ENCODE peak calls at places on chromosomes 3 and 15, in eight cellular contexts. One of them, this sample, is unnamed. For H3K4me1 and H3K36me3, the result is how much of the 10 kb centered on the place peaks cover.

GRCh38 chr15:88655780-88656488 is 17.1 kb downstream of the ISG20 start:
- DNase-seq in effector memory CD4-positive, alpha-beta T cell: no peak
- DNase-seq in lung: peak
- DNase-seq in psoas muscle: no peak
- DNase-seq in IMR-90: no peak
- DNase-seq in Peyer's patch: no peak
- DNase-seq in cardiac muscle cell: no peak
- DNase-seq in aorta: no peak
- DNase-seq in this sample: no peak

GRCh38 chr15:100833432-100834389 is 45.9 kb upstream of the ALDH1A3 start:
- DNase-seq in effector memory CD4-positive, alpha-beta T cell: no peak
- DNase-seq in lung: peak
- DNase-seq in psoas muscle: no peak
- DNase-seq in IMR-90: no peak
- DNase-seq in Peyer's patch: no peak
- DNase-seq in cardiac muscle cell: no peak
- DNase-seq in aorta: no peak
- DNase-seq in this sample: no peak

GRCh38 chr15:36961956-36962355 is 138.4 kb downstream of the MEIS2 start:
- DNase-seq in effector memory CD4-positive, alpha-beta T cell: no peak
- DNase-seq in lung: no peak
- DNase-seq in psoas muscle: no peak
- DNase-seq in IMR-90: no peak
- DNase-seq in Peyer's patch: no peak
- DNase-seq in cardiac muscle cell: no peak
- DNase-seq in aorta: no peak
- DNase-seq in this sample: no peak

GRCh38 chr3:159629329-159630084 is 359.1 kb upstream of the IL12A start:
- DNase-seq in effector memory CD4-positive, alpha-beta T cell: no peak
- DNase-seq in lung: peak
- DNase-seq in psoas muscle: no peak
- DNase-seq in IMR-90: no peak
- DNase-seq in Peyer's patch: no peak
- DNase-seq in cardiac muscle cell: no peak
- DNase-seq in aorta: no peak
- DNase-seq in this sample: no peak

GRCh38 chr15:38688761-38689160 is 124.1 kb upstream of the RASGRP1 start:
- DNase-seq in effector memory CD4-positive, alpha-beta T cell: peak
- DNase-seq in lung: no peak
- DNase-seq in psoas muscle: no peak
- DNase-seq in IMR-90: no peak
- DNase-seq in Peyer's patch: no peak
- DNase-seq in cardiac muscle cell: no peak
- DNase-seq in aorta: no peak
- DNase-seq in this sample: peak

GRCh38 chr3:137165117-137165806 is 207.5 kb downstream of the IL20RB start:
- DNase-seq in effector memory CD4-positive, alpha-beta T cell: no peak
- DNase-seq in lung: no peak
- DNase-seq in psoas muscle: no peak
- DNase-seq in IMR-90: peak
- DNase-seq in Peyer's patch: no peak
- DNase-seq in cardiac muscle cell: no peak
- DNase-seq in aorta: no peak
- DNase-seq in this sample: no peak

GRCh38 chr3:170632780-170633179 is 46.9 kb upstream of the SLC7A14 start:
- DNase-seq in effector memory CD4-positive, alpha-beta T cell: no peak
- DNase-seq in lung: no peak
- DNase-seq in psoas muscle: no peak
- DNase-seq in IMR-90: no peak
- DNase-seq in Peyer's patch: no peak
- DNase-seq in cardiac muscle cell: no peak
- DNase-seq in aorta: no peak
- DNase-seq in this sample: no peak

GRCh38 chr3:127019449-127019848 is 36.5 kb downstream of the PLXNA1 start:
- DNase-seq in effector memory CD4-positive, alpha-beta T cell: no peak
- DNase-seq in lung: no peak
- DNase-seq in psoas muscle: no peak
- DNase-seq in IMR-90: peak
- DNase-seq in Peyer's patch: no peak
- DNase-seq in cardiac muscle cell: peak
- DNase-seq in aorta: no peak
- DNase-seq in this sample: no peak

GRCh38 chr15:73856458-73857192 is 16.7 kb upstream of the TBC1D21 start:
- DNase-seq in effector memory CD4-positive, alpha-beta T cell: no peak
- DNase-seq in lung: no peak
- DNase-seq in psoas muscle: peak
- DNase-seq in IMR-90: no peak
- DNase-seq in Peyer's patch: no peak
- DNase-seq in cardiac muscle cell: no peak
- DNase-seq in aorta: no peak
- DNase-seq in this sample: no peak

GRCh38 chr3:177367783-177368182 is 170.5 kb upstream of the TBL1XR1 start:
- DNase-seq in effector memory CD4-positive, alpha-beta T cell: no peak
- DNase-seq in lung: no peak
- DNase-seq in psoas muscle: no peak
- DNase-seq in IMR-90: no peak
- DNase-seq in Peyer's patch: no peak
- DNase-seq in cardiac muscle cell: no peak
- DNase-seq in aorta: no peak
- DNase-seq in this sample: no peak

GRCh38 chr3:17023006-17023664 is 138.4 kb downstream of the PLCL2 start:
- DNase-seq in effector memory CD4-positive, alpha-beta T cell: peak
- DNase-seq in lung: no peak
- DNase-seq in psoas muscle: no peak
- DNase-seq in IMR-90: peak
- DNase-seq in Peyer's patch: no peak
- DNase-seq in cardiac muscle cell: no peak
- DNase-seq in aorta: no peak
- DNase-seq in this sample: peak

GRCh38 chr15:78340243-78341056 is at the start of gene CRABP1:
- DNase-seq in effector memory CD4-positive, alpha-beta T cell: no peak
- DNase-seq in lung: no peak
- DNase-seq in psoas muscle: no peak
- DNase-seq in IMR-90: no peak
- DNase-seq in Peyer's patch: no peak
- DNase-seq in cardiac muscle cell: no peak
- DNase-seq in aorta: peak
- DNase-seq in this sample: no peak

GRCh38 chr3:48427630-48427962 is 2.3 kb downstream of the PLXNB1 start:
- DNase-seq in effector memory CD4-positive, alpha-beta T cell: no peak
- DNase-seq in lung: no peak
- DNase-seq in psoas muscle: no peak
- DNase-seq in IMR-90: no peak
- DNase-seq in Peyer's patch: peak
- DNase-seq in cardiac muscle cell: no peak
- DNase-seq in aorta: peak
- DNase-seq in this sample: no peak
- H3K4me3 ChIP-seq in effector memory CD4-positive, alpha-beta T cell: no peak
- H3K4me3 ChIP-seq in lung: no peak
- H3K4me3 ChIP-seq in psoas muscle: peak
- H3K4me3 ChIP-seq in IMR-90: no peak
- H3K4me3 ChIP-seq in Peyer's patch: no peak
- H3K4me3 ChIP-seq in cardiac muscle cell: no peak
- H3K4me3 ChIP-seq in aorta: no peak
- H3K4me3 ChIP-seq in this sample: no peak

GRCh38 chr3:53182759-53183355 is 21.8 kb downstream of the PRKCD start:
- DNase-seq in effector memory CD4-positive, alpha-beta T cell: no peak
- DNase-seq in lung: no peak
- DNase-seq in psoas muscle: no peak
- DNase-seq in IMR-90: no peak
- DNase-seq in Peyer's patch: no peak
- DNase-seq in cardiac muscle cell: no peak
- DNase-seq in aorta: no peak
- DNase-seq in this sample: no peak
- H3K4me1 ChIP-seq in effector memory CD4-positive, alpha-beta T cell: under half
- H3K4me1 ChIP-seq in lung: under half
- H3K4me1 ChIP-seq in psoas muscle: under half
- H3K4me1 ChIP-seq in IMR-90: under half
- H3K4me1 ChIP-seq in Peyer's patch: under half
- H3K4me1 ChIP-seq in cardiac muscle cell: under half
- H3K4me1 ChIP-seq in aorta: under half
- H3K4me1 ChIP-seq in this sample: under half

GRCh38 chr3:15220661-15221060 is 14.6 kb downstream of the CAPN7 start:
- DNase-seq in effector memory CD4-positive, alpha-beta T cell: no peak
- DNase-seq in lung: no peak
- DNase-seq in psoas muscle: no peak
- DNase-seq in IMR-90: no peak
- DNase-seq in Peyer's patch: no peak
- DNase-seq in cardiac muscle cell: no peak
- DNase-seq in aorta: no peak
- DNase-seq in this sample: no peak
- H3K36me3 ChIP-seq in effector memory CD4-positive, alpha-beta T cell: half or more
- H3K36me3 ChIP-seq in lung: under half
- H3K36me3 ChIP-seq in psoas muscle: under half
- H3K36me3 ChIP-seq in IMR-90: under half
- H3K36me3 ChIP-seq in Peyer's patch: under half
- H3K36me3 ChIP-seq in cardiac muscle cell: under half
- H3K36me3 ChIP-seq in aorta: under half
- H3K36me3 ChIP-seq in this sample: under half

DNA sequence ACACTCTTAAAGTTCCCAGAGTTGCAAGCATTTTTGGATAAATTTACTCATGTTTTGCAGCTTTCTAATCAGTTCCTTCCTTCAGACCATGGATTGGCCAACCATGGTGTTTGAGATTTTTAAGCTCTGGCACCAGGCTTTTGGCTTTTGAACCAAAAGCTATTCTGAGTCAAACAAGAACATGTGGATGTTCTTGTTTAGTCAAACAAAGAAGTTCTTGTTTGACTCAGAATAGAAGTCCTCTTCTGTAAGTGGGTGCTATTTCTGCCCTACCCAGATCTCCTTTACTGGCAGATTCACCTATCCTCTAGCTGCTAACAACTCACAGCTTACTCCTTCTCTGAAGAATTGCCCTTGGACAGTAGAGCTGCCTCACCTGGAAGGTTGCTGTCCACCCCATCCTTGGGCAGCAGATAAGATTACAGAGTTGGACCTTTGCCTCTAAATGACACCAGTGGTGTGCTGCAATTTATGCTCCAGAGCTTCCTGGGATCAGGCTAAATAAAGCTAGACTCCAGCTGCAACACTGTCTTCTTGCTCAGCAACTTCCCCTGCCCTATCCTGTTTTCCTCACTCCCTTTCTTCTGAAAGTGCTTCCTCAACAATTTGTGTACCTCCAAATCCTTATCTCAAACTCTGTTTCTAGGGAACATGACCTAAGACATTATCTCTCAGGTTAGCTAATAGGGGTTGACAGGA is 65.6 kb downstream of the COL6A6 start:
- DNase-seq in effector memory CD4-positive, alpha-beta T cell: no peak
- DNase-seq in lung: no peak
- DNase-seq in psoas muscle: no peak
- DNase-seq in IMR-90: no peak
- DNase-seq in Peyer's patch: no peak
- DNase-seq in cardiac muscle cell: no peak
- DNase-seq in aorta: no peak
- DNase-seq in this sample: no peak
- H3K4me3 ChIP-seq in effector memory CD4-positive, alpha-beta T cell: no peak
- H3K4me3 ChIP-seq in lung: no peak
- H3K4me3 ChIP-seq in psoas muscle: no peak
- H3K4me3 ChIP-seq in IMR-90: no peak
- H3K4me3 ChIP-seq in Peyer's patch: no peak
- H3K4me3 ChIP-seq in cardiac muscle cell: no peak
- H3K4me3 ChIP-seq in aorta: no peak
- H3K4me3 ChIP-seq in this sample: no peak

GRCh38 chr15:50886611-50887350 is 21.7 kb upstream of the AP4E1 start:
- DNase-seq in effector memory CD4-positive, alpha-beta T cell: no peak
- DNase-seq in lung: no peak
- DNase-seq in psoas muscle: no peak
- DNase-seq in IMR-90: no peak
- DNase-seq in Peyer's patch: no peak
- DNase-seq in cardiac muscle cell: peak
- DNase-seq in aorta: no peak
- DNase-seq in this sample: no peak

GRCh38 chr15:50886139-50886467 is 22.4 kb upstream of the AP4E1 start:
- DNase-seq in effector memory CD4-positive, alpha-beta T cell: no peak
- DNase-seq in lung: no peak
- DNase-seq in psoas muscle: no peak
- DNase-seq in IMR-90: no peak
- DNase-seq in Peyer's patch: no peak
- DNase-seq in cardiac muscle cell: no peak
- DNase-seq in aorta: no peak
- DNase-seq in this sample: no peak

GRCh38 chr15:50883903-50884302 is 24.6 kb upstream of the AP4E1 start:
- DNase-seq in effector memory CD4-positive, alpha-beta T cell: no peak
- DNase-seq in lung: no peak
- DNase-seq in psoas muscle: no peak
- DNase-seq in IMR-90: peak
- DNase-seq in Peyer's patch: no peak
- DNase-seq in cardiac muscle cell: peak
- DNase-seq in aorta: peak
- DNase-seq in this sample: no peak

GRCh38 chr15:50881121-50882048 is 27.1 kb upstream of the AP4E1 start:
- DNase-seq in effector memory CD4-positive, alpha-beta T cell: no peak
- DNase-seq in lung: no peak
- DNase-seq in psoas muscle: no peak
- DNase-seq in IMR-90: peak
- DNase-seq in Peyer's patch: no peak
- DNase-seq in cardiac muscle cell: peak
- DNase-seq in aorta: no peak
- DNase-seq in this sample: no peak

DNA sequence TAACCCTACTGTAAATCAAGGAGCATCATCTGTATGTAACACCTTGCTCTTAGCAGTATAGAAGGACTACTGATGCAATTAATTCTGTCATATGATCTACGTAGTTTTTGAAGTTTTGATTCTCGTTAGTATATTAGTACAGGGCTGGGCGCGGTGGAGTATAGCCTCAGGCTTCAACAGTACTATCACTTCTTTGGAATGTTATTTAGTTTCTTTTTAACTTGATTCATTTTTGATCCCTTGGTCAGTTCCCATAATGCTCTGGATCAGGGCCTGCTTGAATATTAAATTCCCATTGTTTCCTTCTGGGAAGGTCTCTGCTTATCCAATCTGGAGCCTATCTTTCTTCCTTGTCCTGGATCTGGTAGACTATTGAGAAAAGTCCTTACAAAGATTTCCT is 23.9 kb upstream of the AP4E1 start:
- DNase-seq in effector memory CD4-positive, alpha-beta T cell: no peak
- DNase-seq in lung: no peak
- DNase-seq in psoas muscle: no peak
- DNase-seq in IMR-90: peak
- DNase-seq in Peyer's patch: no peak
- DNase-seq in cardiac muscle cell: no peak
- DNase-seq in aorta: no peak
- DNase-seq in this sample: no peak
- H3K4me1 ChIP-seq in effector memory CD4-positive, alpha-beta T cell: under half
- H3K4me1 ChIP-seq in lung: under half
- H3K4me1 ChIP-seq in psoas muscle: under half
- H3K4me1 ChIP-seq in IMR-90: under half
- H3K4me1 ChIP-seq in Peyer's patch: under half
- H3K4me1 ChIP-seq in cardiac muscle cell: under half
- H3K4me1 ChIP-seq in aorta: under half
- H3K4me1 ChIP-seq in this sample: under half

GRCh38 chr3:64125561-64125960 is 99.7 kb downstream of the PRICKLE2 start:
- DNase-seq in effector memory CD4-positive, alpha-beta T cell: no peak
- DNase-seq in lung: no peak
- DNase-seq in psoas muscle: no peak
- DNase-seq in IMR-90: no peak
- DNase-seq in Peyer's patch: no peak
- DNase-seq in cardiac muscle cell: no peak
- DNase-seq in aorta: no peak
- DNase-seq in this sample: no peak
- H3K36me3 ChIP-seq in effector memory CD4-positive, alpha-beta T cell: under half
- H3K36me3 ChIP-seq in lung: under half
- H3K36me3 ChIP-seq in psoas muscle: under half
- H3K36me3 ChIP-seq in IMR-90: under half
- H3K36me3 ChIP-seq in Peyer's patch: under half
- H3K36me3 ChIP-seq in cardiac muscle cell: under half
- H3K36me3 ChIP-seq in aorta: under half
- H3K36me3 ChIP-seq in this sample: under half